ENCODE peak calls at places on chromosome 6, in four cellular contexts. S is Calu3, M is neural crest cell, E is stomach. Y is an unnamed sample.

GRCh38 chr6:166379800-166380199 is 2.9 kb downstream of the MPC1 start:
- DNase-seq in S (no peak), E (peak), M (no peak), Y (no peak)

GRCh38 chr6:125232466-125232865 is 69.3 kb downstream of the HDDC2 start:
- DNase-seq in M (no peak), E (no peak), S (no peak), Y (no peak)

GRCh38 chr6:22356362-22356940 is 59.6 kb upstream of the PRL start:
- DNase-seq in S (no peak), M (no peak), E (no peak), Y (no peak)

GRCh38 chr6:16523550-16524379 is 237.5 kb downstream of the ATXN1 start:
- DNase-seq in E (no peak), S (no peak), M (no peak), Y (no peak)

GRCh38 chr6:145963216-145964068 is 716 bp downstream of the SHPRH start:
- DNase-seq in E (peak), S (peak), M (no peak), Y (peak)

GRCh38 chr6:82072113-82072512 is 175.4 kb downstream of the IBTK start:
- DNase-seq in M (no peak), E (no peak), S (no peak), Y (no peak)

GRCh38 chr6:137488736-137489409 is 5.3 kb downstream of the OLIG3 start:
- DNase-seq in M (peak), S (no peak), E (no peak), Y (peak)

GRCh38 chr6:151430886-151431285 is 21.0 kb downstream of the RMND1 start:
- DNase-seq in E (no peak), M (no peak), S (no peak), Y (no peak)

GRCh38 chr6:39302669-39303424 is 11.4 kb downstream of the KCNK17 start:
- DNase-seq in S (peak), E (peak), M (peak), Y (peak)

GRCh38 chr6:68108243-68108835 is 526.7 kb upstream of the ADGRB3 start:
- DNase-seq in S (no peak), E (no peak), M (no peak), Y (peak)

GRCh38 chr6:56380476-56380875 is 133.1 kb upstream of the COL21A1 start:
- DNase-seq in S (no peak), M (no peak), E (no peak), Y (no peak)

GRCh38 chr6:19325335-19325789 is 511.8 kb upstream of the ID4 start:
- DNase-seq in E (no peak), S (no peak), M (no peak), Y (no peak)

GRCh38 chr6:44268095-44268628 is 2.1 kb upstream of the TMEM151B start:
- DNase-seq in S (peak), M (peak), E (peak), Y (peak)

GRCh38 chr6:46269447-46270229 is 98.9 kb upstream of the ENPP5 start:
- DNase-seq in M (no peak), E (no peak), S (no peak), Y (no peak)

GRCh38 chr6:168342626-168343025 is 23.0 kb upstream of the DACT2 start:
- DNase-seq in M (no peak), S (peak), E (no peak), Y (no peak)

GRCh38 chr6:33815854-33816253 is 12.1 kb upstream of the MLN start:
- DNase-seq in S (peak), E (no peak), M (peak), Y (peak)

GRCh38 chr6:73513496-73513854 is 7.4 kb downstream of the EEF1A1 start:
- DNase-seq in E (no peak), M (no peak), S (no peak), Y (no peak)

GRCh38 chr6:16762547-16763477 is 1.6 kb upstream of the ATXN1 start:
- DNase-seq in E (peak), M (no peak), S (peak), Y (peak)

GRCh38 chr6:8619853-8620252 is 184.5 kb upstream of the SLC35B3 start:
- DNase-seq in E (no peak), M (no peak), S (no peak), Y (no peak)

GRCh38 chr6:155419161-155419560 is 36.5 kb downstream of the NOX3 start:
- DNase-seq in E (no peak), S (no peak), M (no peak), Y (no peak)

GRCh38 chr6:162363757-162364156 is 363.8 kb downstream of the PRKN start:
- DNase-seq in E (no peak), M (no peak), S (no peak), Y (no peak)

GRCh38 chr6:12279322-12280098 is 10.7 kb upstream of the EDN1 start:
- DNase-seq in S (no peak), E (no peak), M (no peak), Y (no peak)

GRCh38 chr6:63452117-63452516 is 120.2 kb upstream of the LOC128125822 start:
- DNase-seq in S (peak), E (no peak), M (no peak), Y (no peak)

GRCh38 chr6:39280247-39280731 is 33.9 kb downstream of the KCNK17 start:
- DNase-seq in S (peak), E (peak), M (no peak), Y (no peak)

GRCh38 chr6:13678255-13678983 is 33.2 kb downstream of the RANBP9 start:
- DNase-seq in E (no peak), S (no peak), M (no peak), Y (no peak)

GRCh38 chr6:115948751-115949150 is 111.9 kb downstream of the FRK start:
- DNase-seq in M (no peak), S (no peak), E (no peak), Y (no peak)

GRCh38 chr6:26199773-26200728 is 112.8 kb downstream of the HFE start:
- DNase-seq in S (no peak), E (no peak), M (no peak), Y (no peak)

GRCh38 chr6:147506704-147507114 is 1.8 kb upstream of the SAMD5 start:
- DNase-seq in E (peak), M (peak), S (peak), Y (peak)

GRCh38 chr6:159691963-159692287 is 1.1 kb downstream of the SOD2 start:
- DNase-seq in S (no peak), M (no peak), E (no peak), Y (no peak)

GRCh38 chr6:37495199-37495913 is 4.3 kb downstream of the CCDC167 start:
- DNase-seq in E (no peak), S (no peak), M (no peak), Y (peak)

GRCh38 chr6:15783484-15783883 is 120.7 kb upstream of the DTNBP1 start:
- DNase-seq in E (no peak), M (no peak), S (no peak), Y (no peak)

GRCh38 chr6:92756912-92757311 is 662.4 kb downstream of the EPHA7 start:
- DNase-seq in S (no peak), M (no peak), E (no peak), Y (no peak)

GRCh38 chr6:12232339-12232738 is 57.8 kb upstream of the EDN1 start:
- DNase-seq in M (no peak), E (no peak), S (no peak), Y (peak)

GRCh38 chr6:11241793-11242201 is 9.3 kb upstream of the NEDD9 start:
- DNase-seq in E (peak), M (peak), S (no peak), Y (no peak)

GRCh38 chr6:131858765-131859490 is 51.1 kb downstream of the ENPP1 start:
- DNase-seq in E (no peak), M (no peak), S (no peak), Y (no peak)

GRCh38 chr6:118488631-118489030 is 59.5 kb upstream of the PLN start:
- DNase-seq in S (no peak), E (no peak), M (no peak), Y (no peak)

GRCh38 chr6:13045676-13046075 is 282.7 kb downstream of the TBC1D7 start:
- DNase-seq in M (no peak), S (no peak), E (no peak), Y (no peak)

GRCh38 chr6:41441598-41442205 is 104.5 kb upstream of the FOXP4 start:
- DNase-seq in E (no peak), M (no peak), S (no peak), Y (no peak)

GRCh38 chr6:41445268-41445667 is 100.9 kb upstream of the FOXP4 start:
- DNase-seq in M (no peak), E (no peak), S (no peak), Y (no peak)

GRCh38 chr6:41443616-41444525 is 102.3 kb upstream of the FOXP4 start:
- DNase-seq in S (no peak), E (no peak), M (no peak), Y (no peak)

GRCh38 chr6:41440958-41441357 is 105.2 kb upstream of the FOXP4 start:
- DNase-seq in E (no peak), M (no peak), S (no peak), Y (no peak)

GRCh38 chr6:41442800-41443501 is 103.2 kb upstream of the FOXP4 start:
- DNase-seq in S (peak), E (peak), M (peak), Y (no peak)
- TF ChIP-seq CTCF in S (peak), E (peak), M (peak), Y (peak)

GRCh38 chr6:40753048-40753447 is 165.9 kb upstream of the LRFN2 start:
- DNase-seq in S (no peak), E (no peak), M (no peak), Y (no peak)
- TF ChIP-seq CTCF in S (no peak), E (no peak), M (no peak), Y (no peak)

GRCh38 chr6:79781916-79782315 is 150.8 kb downstream of the SH3BGRL2 start:
- DNase-seq in S (no peak), M (no peak), E (no peak), Y (no peak)

GRCh38 chr6:79775222-79775621 is 144.1 kb downstream of the SH3BGRL2 start:
- DNase-seq in E (no peak), S (no peak), M (no peak), Y (no peak)

GRCh38 chr6:79782775-79783174 is 151.6 kb downstream of the SH3BGRL2 start:
- DNase-seq in S (no peak), M (no peak), E (no peak), Y (no peak)

GRCh38 chr6:79777713-79778579 is 146.8 kb downstream of the SH3BGRL2 start:
- DNase-seq in E (peak), S (peak), M (peak), Y (peak)

GRCh38 chr6:79778794-79779193 is 147.7 kb downstream of the SH3BGRL2 start:
- DNase-seq in S (no peak), M (no peak), E (no peak), Y (no peak)
- TF ChIP-seq CTCF in S (no peak), M (no peak), E (no peak), Y (no peak)

GRCh38 chr6:52362443-52363221 is 681 bp downstream of the PAQR8 start:
- DNase-seq in S (peak), M (peak), E (peak), Y (peak)
- TF ChIP-seq CTCF in S (no peak), M (no peak), E (no peak), Y (peak)

GRCh38 chr6:3847521-3847920 is 1.7 kb upstream of the FAM50B start:
- DNase-seq in S (no peak), E (no peak), M (no peak), Y (no peak)

GRCh38 chr6:3850451-3851203 is 1.5 kb downstream of the FAM50B start:
- DNase-seq in M (no peak), E (no peak), S (no peak), Y (peak)

GRCh38 chr6:3849681-3850450 is 693 bp downstream of the FAM50B start:
- DNase-seq in S (no peak), M (no peak), E (peak), Y (no peak)

GRCh38 chr6:3848380-3848779 is 793 bp upstream of the FAM50B start:
- DNase-seq in E (no peak), M (no peak), S (no peak), Y (no peak)

DNA sequence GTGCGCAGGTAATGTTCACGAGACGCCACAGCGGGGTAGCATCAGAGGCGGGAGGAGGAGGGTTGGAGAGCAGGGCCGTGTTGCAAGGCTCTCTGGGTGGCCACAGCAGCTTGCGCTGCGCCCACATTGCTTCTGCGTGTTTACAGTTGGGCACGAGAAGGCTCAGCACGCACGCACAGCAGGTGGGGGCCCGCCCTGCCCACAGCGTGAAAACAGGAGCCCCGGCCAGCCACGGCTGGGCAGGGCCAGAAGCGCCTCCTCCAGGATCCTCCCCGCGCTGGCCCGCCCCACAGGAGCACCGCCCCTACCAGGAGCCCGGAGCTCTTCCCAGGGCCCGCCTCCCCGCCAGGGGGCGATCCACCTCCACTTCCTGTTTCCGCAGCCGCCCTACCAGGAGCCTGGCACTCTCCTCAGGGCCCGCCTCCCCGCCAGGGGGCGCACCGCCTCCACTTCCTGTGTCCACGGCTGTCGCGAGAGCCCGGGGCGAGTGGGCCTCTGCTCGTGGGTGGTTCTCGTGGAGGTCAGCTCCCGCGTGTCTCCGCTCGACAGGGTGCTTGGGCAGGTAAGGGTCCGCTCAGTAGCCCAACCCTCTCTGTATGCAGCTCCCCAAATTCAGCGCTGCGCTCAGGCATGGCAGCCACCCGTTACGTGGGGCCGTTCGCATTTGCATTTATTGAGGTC is at the start of gene FAM50B:
- DNase-seq in M (peak), S (peak), E (peak), Y (peak)
- TF ChIP-seq CTCF in M (peak), S (peak), E (peak), Y (peak)

GRCh38 chr6:160790028-160790792 is 88.2 kb downstream of the PLG start:
- DNase-seq in E (no peak), S (peak), M (no peak), Y (no peak)
- TF ChIP-seq CTCF in E (no peak), S (peak), M (no peak), Y (no peak)

DNA sequence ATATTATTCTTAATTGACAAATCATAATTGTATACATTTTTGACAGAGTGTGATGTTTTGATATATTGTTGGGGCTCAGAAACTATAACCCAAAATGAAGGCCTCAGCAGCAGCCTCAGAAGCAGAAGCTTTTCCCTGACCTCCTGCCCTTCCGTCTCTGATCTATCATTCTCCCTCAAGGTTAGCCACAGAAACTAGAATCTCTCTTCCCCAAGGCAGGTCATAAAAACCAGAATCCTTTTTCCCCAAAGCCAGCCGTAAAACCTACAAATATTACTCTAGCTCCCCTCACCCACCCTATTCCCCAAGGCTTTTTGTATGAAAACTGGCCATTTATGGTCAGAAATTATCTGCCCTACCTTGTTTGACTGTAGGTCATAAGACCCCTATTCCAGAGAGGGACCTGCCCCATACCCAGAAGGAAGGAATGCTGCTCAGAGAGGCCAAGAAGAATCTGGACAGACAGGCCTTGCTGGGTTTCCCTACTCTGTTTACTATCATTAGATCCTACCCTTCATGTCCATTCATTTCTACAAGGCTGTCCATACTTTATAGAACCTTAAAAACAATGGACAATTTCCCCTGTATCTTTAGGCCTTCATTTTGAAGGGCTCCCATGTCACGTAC is 14.5 kb downstream of the OR2B2 start:
- DNase-seq in E (no peak), M (no peak), S (no peak), Y (no peak)
- TF ChIP-seq CTCF in E (no peak), M (no peak), S (no peak), Y (no peak)

GRCh38 chr6:5398530-5398929 is 137.2 kb downstream of the FARS2 start:
- DNase-seq in M (no peak), S (no peak), E (no peak), Y (peak)

GRCh38 chr6:5403619-5404018 is 142.3 kb downstream of the FARS2 start:
- DNase-seq in S (no peak), M (no peak), E (no peak), Y (no peak)

GRCh38 chr6:5399391-5399790 is 138.1 kb downstream of the FARS2 start:
- DNase-seq in E (no peak), S (no peak), M (no peak), Y (no peak)

GRCh38 chr6:5403076-5403475 is 141.8 kb downstream of the FARS2 start:
- DNase-seq in M (no peak), E (no peak), S (no peak), Y (no peak)

GRCh38 chr6:5401845-5402738 is 140.8 kb downstream of the FARS2 start:
- DNase-seq in S (no peak), M (no peak), E (no peak), Y (no peak)
- TF ChIP-seq CTCF in S (peak), M (peak), E (no peak), Y (peak)

GRCh38 chr6:30211899-30212298 is 1.3 kb downstream of the TRIM26 start:
- DNase-seq in M (no peak), S (no peak), E (no peak), Y (no peak)

GRCh38 chr6:30211306-30211705 is 1.9 kb downstream of the TRIM26 start:
- DNase-seq in M (no peak), S (no peak), E (no peak), Y (no peak)

GRCh38 chr6:30213999-30214982 is 1.1 kb upstream of the TRIM26 start:
- DNase-seq in M (peak), E (peak), S (peak), Y (peak)

GRCh38 chr6:30212865-30213653 is at the start of gene TRIM26:
- DNase-seq in E (peak), M (peak), S (peak), Y (peak)

GRCh38 chr6:30213654-30213998 is 420 bp upstream of the TRIM26 start:
- DNase-seq in S (no peak), E (no peak), M (no peak), Y (no peak)
- TF ChIP-seq CTCF in S (no peak), E (no peak), M (no peak), Y (no peak)

DNA sequence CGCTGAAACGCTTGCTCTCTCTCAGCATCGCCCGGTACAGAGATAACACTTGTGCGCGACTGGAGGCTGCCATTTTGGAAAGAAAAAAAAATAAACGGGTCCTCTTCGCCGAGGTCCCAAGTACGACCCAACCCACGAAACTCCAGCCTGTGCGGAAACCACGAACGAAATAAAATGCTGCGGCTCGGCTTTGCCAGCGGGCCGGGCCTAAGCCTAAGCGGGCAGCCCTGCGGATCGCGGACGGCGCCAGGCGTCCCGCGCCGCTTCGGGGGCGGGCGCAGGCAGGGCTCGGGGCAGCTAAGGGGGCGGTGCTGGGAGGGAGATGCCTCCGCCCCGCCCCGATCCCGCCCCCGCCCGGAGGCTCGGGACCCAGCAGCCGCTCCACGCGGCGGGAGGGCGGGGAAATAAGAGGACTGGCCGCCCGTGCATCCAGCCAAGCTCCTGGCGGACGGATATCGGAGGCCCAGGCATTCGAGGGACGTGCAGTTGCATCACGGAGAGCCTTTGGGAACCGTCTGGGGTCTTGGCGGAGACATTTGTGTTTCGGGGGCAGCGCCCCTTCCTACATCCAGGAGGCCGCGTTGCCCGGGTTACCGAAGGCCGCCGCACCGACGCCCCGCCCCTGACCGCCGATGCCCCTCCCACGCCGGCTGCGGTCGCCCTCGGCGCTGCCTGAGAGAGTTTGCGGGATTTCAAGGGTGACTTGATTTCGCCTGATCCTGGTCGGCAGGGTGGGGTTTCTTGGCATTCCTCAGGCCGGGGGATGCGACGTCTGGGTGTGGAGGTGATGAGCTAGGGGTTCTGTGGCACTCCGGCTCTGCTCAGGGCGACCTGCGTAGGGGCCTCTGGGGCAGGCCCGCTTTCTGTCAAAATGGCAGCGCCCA is at the start of the genes FARS2 and LYRM4:
- DNase-seq in E (peak), M (peak), S (peak), Y (peak)
- TF ChIP-seq CTCF in E (no peak), M (peak), S (no peak), Y (peak)

Y was measured in GM13977.